ENCODE peak calls at places on chromosomes 6 and 20, in ten cellular contexts. One of them, this sample, is unnamed.

GRCh38 chr6:13470240-13471140 is 16.9 kb downstream of the GFOD1 start:
- DNase-seq in lower lobe of right lung: no peak
- DNase-seq in OCI-LY7: no peak
- DNase-seq in CD8-positive, alpha-beta T cell: no peak
- DNase-seq in thyroid gland: no peak
- DNase-seq in MM.1S: no peak
- DNase-seq in ovary: no peak
- DNase-seq in neural progenitor cell: no peak
- DNase-seq in heart right ventricle: no peak
- DNase-seq in ascending aorta: peak; percentile 33
- DNase-seq in this sample: no peak

GRCh38 chr6:47407295-47408281 is 70.0 kb upstream of the CD2AP start:
- DNase-seq in lower lobe of right lung: no peak
- DNase-seq in OCI-LY7: no peak
- DNase-seq in CD8-positive, alpha-beta T cell: no peak
- DNase-seq in thyroid gland: no peak
- DNase-seq in MM.1S: no peak
- DNase-seq in ovary: no peak
- DNase-seq in neural progenitor cell: no peak
- DNase-seq in heart right ventricle: no peak
- DNase-seq in ascending aorta: no peak
- DNase-seq in this sample: no peak

GRCh38 chr6:163356324-163356723 is 58.2 kb upstream of the QKI start:
- DNase-seq in lower lobe of right lung: peak; percentile 75
- DNase-seq in OCI-LY7: no peak
- DNase-seq in CD8-positive, alpha-beta T cell: no peak
- DNase-seq in thyroid gland: peak; percentile 11
- DNase-seq in MM.1S: no peak
- DNase-seq in ovary: no peak
- DNase-seq in neural progenitor cell: peak; percentile 21
- DNase-seq in heart right ventricle: peak; percentile 50
- DNase-seq in ascending aorta: peak; percentile 75
- DNase-seq in this sample: peak; percentile 72

GRCh38 chr6:22099923-22100322 is 196.9 kb downstream of the PRL start:
- DNase-seq in lower lobe of right lung: no peak
- DNase-seq in OCI-LY7: no peak
- DNase-seq in CD8-positive, alpha-beta T cell: no peak
- DNase-seq in thyroid gland: no peak
- DNase-seq in MM.1S: no peak
- DNase-seq in ovary: no peak
- DNase-seq in neural progenitor cell: no peak
- DNase-seq in heart right ventricle: no peak
- DNase-seq in ascending aorta: no peak
- DNase-seq in this sample: no peak

GRCh38 chr6:96089173-96089572 is 73.4 kb downstream of the FUT9 start:
- DNase-seq in lower lobe of right lung: no peak
- DNase-seq in OCI-LY7: no peak
- DNase-seq in CD8-positive, alpha-beta T cell: no peak
- DNase-seq in thyroid gland: no peak
- DNase-seq in MM.1S: no peak
- DNase-seq in ovary: no peak
- DNase-seq in neural progenitor cell: peak; percentile 51
- DNase-seq in heart right ventricle: no peak
- DNase-seq in ascending aorta: no peak
- DNase-seq in this sample: no peak

GRCh38 chr20:44034451-44034850 is 119.8 kb downstream of the TOX2 start:
- DNase-seq in lower lobe of right lung: no peak
- DNase-seq in OCI-LY7: no peak
- DNase-seq in CD8-positive, alpha-beta T cell: no peak
- DNase-seq in thyroid gland: no peak
- DNase-seq in MM.1S: no peak
- DNase-seq in ovary: no peak
- DNase-seq in neural progenitor cell: no peak
- DNase-seq in heart right ventricle: no peak
- DNase-seq in ascending aorta: peak; percentile 21
- DNase-seq in this sample: no peak

GRCh38 chr6:69026715-69027114 is 391.6 kb downstream of the ADGRB3 start:
- DNase-seq in lower lobe of right lung: no peak
- DNase-seq in OCI-LY7: no peak
- DNase-seq in CD8-positive, alpha-beta T cell: no peak
- DNase-seq in thyroid gland: no peak
- DNase-seq in MM.1S: no peak
- DNase-seq in ovary: no peak
- DNase-seq in neural progenitor cell: no peak
- DNase-seq in heart right ventricle: no peak
- DNase-seq in ascending aorta: no peak
- DNase-seq in this sample: no peak

GRCh38 chr6:52019092-52019491 is 68.3 kb downstream of the PKHD1 start:
- DNase-seq in lower lobe of right lung: no peak
- DNase-seq in OCI-LY7: no peak
- DNase-seq in CD8-positive, alpha-beta T cell: no peak
- DNase-seq in thyroid gland: no peak
- DNase-seq in MM.1S: no peak
- DNase-seq in ovary: no peak
- DNase-seq in neural progenitor cell: no peak
- DNase-seq in heart right ventricle: no peak
- DNase-seq in ascending aorta: no peak
- DNase-seq in this sample: no peak

GRCh38 chr6:7238526-7238899 is 74.5 kb downstream of the SSR1 start:
- DNase-seq in lower lobe of right lung: no peak
- DNase-seq in OCI-LY7: no peak
- DNase-seq in CD8-positive, alpha-beta T cell: no peak
- DNase-seq in thyroid gland: no peak
- DNase-seq in MM.1S: no peak
- DNase-seq in ovary: no peak
- DNase-seq in neural progenitor cell: no peak
- DNase-seq in heart right ventricle: no peak
- DNase-seq in ascending aorta: no peak
- DNase-seq in this sample: no peak

GRCh38 chr6:7239590-7239948 is 73.4 kb downstream of the SSR1 start:
- DNase-seq in lower lobe of right lung: peak; percentile 17
- DNase-seq in OCI-LY7: no peak
- DNase-seq in CD8-positive, alpha-beta T cell: no peak
- DNase-seq in thyroid gland: no peak
- DNase-seq in MM.1S: no peak
- DNase-seq in ovary: no peak
- DNase-seq in neural progenitor cell: no peak
- DNase-seq in heart right ventricle: no peak
- DNase-seq in ascending aorta: no peak
- DNase-seq in this sample: no peak

GRCh38 chr6:7236312-7237209 is 76.4 kb downstream of the SSR1 start:
- DNase-seq in lower lobe of right lung: peak; percentile 24
- DNase-seq in OCI-LY7: peak; percentile 19
- DNase-seq in CD8-positive, alpha-beta T cell: no peak
- DNase-seq in thyroid gland: peak; percentile 54
- DNase-seq in MM.1S: peak; percentile 18
- DNase-seq in ovary: no peak
- DNase-seq in neural progenitor cell: no peak
- DNase-seq in heart right ventricle: no peak
- DNase-seq in ascending aorta: no peak
- DNase-seq in this sample: no peak

GRCh38 chr6:7238900-7239589 is 74.0 kb downstream of the SSR1 start:
- DNase-seq in lower lobe of right lung: peak; percentile 95
- DNase-seq in OCI-LY7: peak; percentile 93
- DNase-seq in CD8-positive, alpha-beta T cell: peak; percentile 54
- DNase-seq in thyroid gland: peak; percentile 97
- DNase-seq in MM.1S: peak; percentile 65
- DNase-seq in ovary: peak; percentile 87
- DNase-seq in neural progenitor cell: peak; percentile 88
- DNase-seq in heart right ventricle: peak; percentile 89
- DNase-seq in ascending aorta: peak; percentile 86
- DNase-seq in this sample: peak; percentile 90

GRCh38 chr6:7237653-7238190 is 75.3 kb downstream of the SSR1 start:
- DNase-seq in lower lobe of right lung: no peak
- DNase-seq in OCI-LY7: no peak
- DNase-seq in CD8-positive, alpha-beta T cell: no peak
- DNase-seq in thyroid gland: no peak
- DNase-seq in MM.1S: no peak
- DNase-seq in ovary: no peak
- DNase-seq in neural progenitor cell: no peak
- DNase-seq in heart right ventricle: no peak
- DNase-seq in ascending aorta: no peak
- DNase-seq in this sample: no peak
- H3K27ac ChIP-seq in lower lobe of right lung: no peak overlapping the region
- H3K27ac ChIP-seq in OCI-LY7: no peak overlapping the region
- H3K27ac ChIP-seq in CD8-positive, alpha-beta T cell: no peak overlapping the region
- H3K27ac ChIP-seq in thyroid gland: no peak overlapping the region
- H3K27ac ChIP-seq in MM.1S: no peak overlapping the region
- H3K27ac ChIP-seq in ovary: no peak overlapping the region
- H3K27ac ChIP-seq in neural progenitor cell: no peak overlapping the region
- H3K27ac ChIP-seq in heart right ventricle: no peak overlapping the region
- H3K27ac ChIP-seq in ascending aorta: no peak overlapping the region
- H3K27ac ChIP-seq in this sample: no peak overlapping the region

DNA sequence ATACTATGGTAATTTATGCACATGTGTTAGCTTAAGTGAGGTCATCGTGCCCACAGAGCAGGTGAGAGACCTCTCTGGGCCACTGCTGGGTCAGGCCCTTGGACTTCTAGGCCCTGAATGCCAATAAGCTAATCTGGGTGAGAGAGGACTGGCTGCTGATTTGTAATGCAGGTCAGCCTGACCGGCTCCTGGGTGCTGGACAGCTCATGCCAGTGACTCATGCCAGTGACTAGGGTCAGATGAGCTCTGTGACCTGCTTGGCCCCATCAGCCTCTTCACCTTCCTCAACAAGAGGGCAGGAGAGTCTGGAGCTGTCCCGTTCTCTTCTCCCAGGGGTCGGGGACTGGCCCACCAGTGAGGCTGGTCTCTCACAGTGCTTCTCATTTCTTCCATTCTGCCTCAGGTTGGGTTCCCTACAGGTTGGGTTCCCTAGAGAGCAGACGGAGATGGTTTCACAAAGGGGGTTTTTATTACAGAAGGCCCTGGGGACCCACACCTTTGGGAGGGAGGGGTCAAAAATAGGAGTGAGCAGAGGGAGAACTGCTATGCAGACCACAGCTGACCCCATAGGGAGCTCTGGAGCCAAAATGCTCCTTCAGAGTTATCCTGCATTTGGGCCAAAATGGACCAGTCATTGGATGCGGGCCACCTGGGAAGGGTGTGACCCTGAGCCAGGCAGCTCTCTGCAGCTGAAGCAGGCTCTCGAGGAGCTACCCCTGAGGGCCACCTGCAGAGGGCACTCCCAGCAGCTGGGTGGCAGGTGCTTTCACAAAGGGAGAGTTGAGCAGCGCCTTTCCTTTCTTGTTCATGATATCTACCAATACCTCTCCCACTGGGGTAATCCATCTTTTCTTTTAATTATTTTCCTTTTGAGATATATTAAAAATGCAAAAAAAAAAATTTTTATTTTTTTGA is 2.2 kb upstream of the OXT start:
- DNase-seq in lower lobe of right lung: no peak
- DNase-seq in OCI-LY7: peak; percentile 45
- DNase-seq in CD8-positive, alpha-beta T cell: no peak
- DNase-seq in thyroid gland: no peak
- DNase-seq in MM.1S: peak; percentile 28
- DNase-seq in ovary: no peak
- DNase-seq in neural progenitor cell: peak; percentile 23
- DNase-seq in heart right ventricle: no peak
- DNase-seq in ascending aorta: no peak
- DNase-seq in this sample: no peak
- TF ChIP-seq CTCF in lower lobe of right lung: no peak
- TF ChIP-seq CTCF in OCI-LY7: peak; percentile 66
- TF ChIP-seq CTCF in CD8-positive, alpha-beta T cell: peak; percentile 41
- TF ChIP-seq CTCF in thyroid gland: no peak
- TF ChIP-seq CTCF in MM.1S: peak; percentile 24
- TF ChIP-seq CTCF in ovary: no peak
- TF ChIP-seq CTCF in neural progenitor cell: no peak
- TF ChIP-seq CTCF in heart right ventricle: peak; percentile 29
- TF ChIP-seq CTCF in ascending aorta: no peak
- TF ChIP-seq CTCF in this sample: no peak

GRCh38 chr6:119957195-119957594 is 607.6 kb upstream of the MAN1A1 start:
- DNase-seq in lower lobe of right lung: no peak
- DNase-seq in OCI-LY7: no peak
- DNase-seq in CD8-positive, alpha-beta T cell: no peak
- DNase-seq in thyroid gland: no peak
- DNase-seq in MM.1S: no peak
- DNase-seq in ovary: no peak
- DNase-seq in neural progenitor cell: peak; percentile 57
- DNase-seq in heart right ventricle: no peak
- DNase-seq in ascending aorta: no peak
- DNase-seq in this sample: no peak
- H3K27ac ChIP-seq in lower lobe of right lung: no peak overlapping the region
- H3K27ac ChIP-seq in OCI-LY7: no peak overlapping the region
- H3K27ac ChIP-seq in CD8-positive, alpha-beta T cell: no peak overlapping the region
- H3K27ac ChIP-seq in thyroid gland: no peak overlapping the region
- H3K27ac ChIP-seq in MM.1S: no peak overlapping the region
- H3K27ac ChIP-seq in ovary: no peak overlapping the region
- H3K27ac ChIP-seq in neural progenitor cell: no peak overlapping the region
- H3K27ac ChIP-seq in heart right ventricle: no peak overlapping the region
- H3K27ac ChIP-seq in ascending aorta: no peak overlapping the region
- H3K27ac ChIP-seq in this sample: no peak overlapping the region

DNA sequence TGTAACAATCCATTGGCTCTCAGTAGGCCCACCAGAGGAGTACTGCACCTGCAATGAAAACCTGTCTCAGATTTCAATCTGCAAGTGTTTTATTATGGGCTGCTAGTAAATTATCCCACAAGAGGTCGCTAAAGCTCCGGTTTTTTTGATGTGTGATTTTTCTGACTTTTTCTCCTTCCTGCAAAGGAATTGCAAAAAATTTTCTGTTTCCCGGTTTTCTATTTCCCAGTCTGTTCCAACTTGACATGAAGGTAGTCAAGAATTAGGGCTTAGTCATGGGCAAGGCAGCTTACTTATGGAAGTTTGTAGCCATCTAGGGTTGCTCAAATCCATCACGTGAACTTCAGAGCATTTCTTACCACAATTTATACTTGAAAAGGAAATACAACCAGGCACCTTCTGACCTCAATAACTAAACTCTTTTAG is 38.5 kb upstream of the AHI1 start:
- DNase-seq in lower lobe of right lung: no peak
- DNase-seq in OCI-LY7: peak; percentile 52
- DNase-seq in CD8-positive, alpha-beta T cell: no peak
- DNase-seq in thyroid gland: no peak
- DNase-seq in MM.1S: peak; percentile 54
- DNase-seq in ovary: no peak
- DNase-seq in neural progenitor cell: peak; percentile 48
- DNase-seq in heart right ventricle: peak; percentile 12
- DNase-seq in ascending aorta: no peak
- DNase-seq in this sample: no peak
- TF ChIP-seq CTCF in lower lobe of right lung: peak; percentile 66
- TF ChIP-seq CTCF in OCI-LY7: peak; percentile 90
- TF ChIP-seq CTCF in CD8-positive, alpha-beta T cell: peak; percentile 76
- TF ChIP-seq CTCF in thyroid gland: peak; percentile 64
- TF ChIP-seq CTCF in MM.1S: peak; percentile 70
- TF ChIP-seq CTCF in ovary: peak; percentile 59
- TF ChIP-seq CTCF in neural progenitor cell: peak; percentile 75
- TF ChIP-seq CTCF in heart right ventricle: peak; percentile 80
- TF ChIP-seq CTCF in ascending aorta: peak; percentile 58
- TF ChIP-seq CTCF in this sample: peak; percentile 57

DNA sequence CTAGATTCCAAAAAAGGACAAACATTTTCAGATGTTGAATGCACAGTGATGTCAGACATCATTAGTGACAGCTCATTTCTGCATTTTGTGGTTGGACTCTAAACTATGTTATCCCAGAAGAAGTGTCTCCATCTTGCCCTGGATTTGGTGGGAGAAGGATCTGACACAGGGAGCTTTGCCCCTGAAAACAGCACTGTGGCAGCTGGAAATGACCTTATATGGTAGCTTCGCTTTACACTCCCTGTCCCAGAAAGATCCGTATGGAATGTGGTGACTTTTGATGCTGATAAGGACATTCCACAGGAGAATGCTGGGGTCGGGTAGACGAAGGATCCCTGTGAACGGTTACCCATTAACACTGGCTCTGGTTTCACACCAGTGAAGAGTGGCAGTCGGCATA is 87.2 kb upstream of the EDN1 start:
- DNase-seq in lower lobe of right lung: no peak
- DNase-seq in OCI-LY7: no peak
- DNase-seq in CD8-positive, alpha-beta T cell: no peak
- DNase-seq in thyroid gland: no peak
- DNase-seq in MM.1S: no peak
- DNase-seq in ovary: no peak
- DNase-seq in neural progenitor cell: peak; percentile 31
- DNase-seq in heart right ventricle: no peak
- DNase-seq in ascending aorta: no peak
- DNase-seq in this sample: no peak
- H3K27ac ChIP-seq in lower lobe of right lung: no peak overlapping the region
- H3K27ac ChIP-seq in OCI-LY7: no peak overlapping the region
- H3K27ac ChIP-seq in CD8-positive, alpha-beta T cell: no peak overlapping the region
- H3K27ac ChIP-seq in thyroid gland: no peak overlapping the region
- H3K27ac ChIP-seq in MM.1S: no peak overlapping the region
- H3K27ac ChIP-seq in ovary: no peak overlapping the region
- H3K27ac ChIP-seq in neural progenitor cell: no peak overlapping the region
- H3K27ac ChIP-seq in heart right ventricle: no peak overlapping the region
- H3K27ac ChIP-seq in ascending aorta: peak overlapping the region; percentile 53
- H3K27ac ChIP-seq in this sample: no peak overlapping the region